ENCODE peak calls at places on chromosomes 11 and 22, in seven cellular contexts. S is GM23248; B is CD4-positive, alpha-beta memory T cell; L is DND-41; X is kidney epithelial cell; Q is mammary epithelial cell; M is left ventricle myocardium inferior. J is an unnamed sample.

GRCh38 chr11:6637871-6638270 is 17.7 kb downstream of the DCHS1 start:
- DNase-seq in S (peak; percentile 84), B (no peak), L (no peak), X (no peak), Q (peak; percentile 15), M (no peak), J (no peak)

GRCh38 chr11:86608251-86608799 is 64.1 kb downstream of the ME3 start:
- DNase-seq in S (peak; percentile 88), B (no peak), L (peak; percentile 45), X (no peak), Q (peak; percentile 72), M (peak; percentile 55), J (peak; percentile 63)

GRCh38 chr11:76214968-76215548 is 8.8 kb upstream of the WNT11 start:
- DNase-seq in S (no peak), B (peak; percentile 8), L (no peak), X (no peak), Q (no peak), M (peak; percentile 3), J (no peak)

GRCh38 chr22:25235547-25236290 is 16.3 kb downstream of the CRYBB2 start:
- DNase-seq in S (peak; percentile 71), B (no peak), L (peak; percentile 53), X (peak; percentile 14), Q (peak; percentile 67), M (peak; percentile 77), J (peak; percentile 90)

GRCh38 chr11:120400564-120401364 is 64.6 kb downstream of the ARHGEF12 start:
- DNase-seq in S (peak; percentile 97), B (no peak), L (no peak), X (peak; percentile 96), Q (peak; percentile 97), M (no peak), J (no peak)

GRCh38 chr11:70229737-70230136 is 26.6 kb downstream of the FADD start:
- DNase-seq in S (no peak), B (no peak), L (no peak), X (no peak), Q (no peak), M (no peak), J (no peak)

GRCh38 chr11:94060401-94060800 is 39.2 kb downstream of the HEPHL1 start:
- DNase-seq in S (peak; percentile 2), B (no peak), L (no peak), X (no peak), Q (peak; percentile 75), M (no peak), J (no peak)

GRCh38 chr11:15770798-15771414 is 585.4 kb downstream of the SOX6 start:
- DNase-seq in S (peak; percentile 41), B (no peak), L (peak; percentile 42), X (no peak), Q (peak; percentile 28), M (peak; percentile 27), J (peak; percentile 54)

GRCh38 chr11:119338318-119338890 is 2.3 kb downstream of the C1QTNF5 start:
- DNase-seq in S (peak; percentile 81), B (peak; percentile 63), L (peak; percentile 68), X (no peak), Q (peak; percentile 44), M (peak; percentile 65), J (peak; percentile 82)

GRCh38 chr11:118918128-118918685 is 7.5 kb downstream of the BCL9L start:
- DNase-seq in S (peak; percentile 94), B (peak; percentile 75), L (no peak), X (no peak), Q (peak; percentile 83), M (peak; percentile 72), J (peak; percentile 69)

GRCh38 chr11:6443269-6444003 is 2.6 kb upstream of the HPX start:
- DNase-seq in S (peak; percentile 78), B (peak; percentile 57), L (peak; percentile 67), X (no peak), Q (peak; percentile 27), M (peak; percentile 44), J (peak; percentile 68)

GRCh38 chr11:64123102-64123434 is 42.8 kb downstream of the MACROD1 start:
- DNase-seq in S (no peak), B (no peak), L (no peak), X (no peak), Q (no peak), M (peak; percentile 69), J (no peak)

GRCh38 chr22:31278643-31279326 is 13.5 kb downstream of the PIK3IP1 start:
- DNase-seq in S (no peak), B (peak; percentile 75), L (no peak), X (no peak), Q (no peak), M (no peak), J (no peak)

GRCh38 chr22:44111562-44112155 is 69.1 kb upstream of the PARVG start:
- DNase-seq in S (no peak), B (no peak), L (no peak), X (no peak), Q (no peak), M (no peak), J (no peak)

GRCh38 chr22:32620992-32621391 is 146.4 kb downstream of the FBXO7 start:
- DNase-seq in S (no peak), B (no peak), L (no peak), X (no peak), Q (no peak), M (no peak), J (no peak)

GRCh38 chr11:134071766-134072403 is 3.0 kb downstream of the JAM3 start:
- DNase-seq in S (peak; percentile 29), B (no peak), L (no peak), X (no peak), Q (no peak), M (no peak), J (no peak)

GRCh38 chr11:61814242-61814957 is 2.4 kb downstream of the FADS1 start:
- DNase-seq in S (peak; percentile 37), B (no peak), L (peak; percentile 66), X (no peak), Q (peak; percentile 17), M (no peak), J (no peak)

GRCh38 chr11:72333657-72334056 is 89.7 kb upstream of the PHOX2A start:
- DNase-seq in S (no peak), B (peak; percentile 50), L (peak; percentile 79), X (no peak), Q (no peak), M (no peak), J (peak; percentile 90)

GRCh38 chr11:108734956-108735559 is 70.2 kb downstream of the DDX10 start:
- DNase-seq in S (peak; percentile 24), B (no peak), L (no peak), X (no peak), Q (no peak), M (no peak), J (no peak)

GRCh38 chr22:40499187-40499753 is 128.9 kb downstream of the SGSM3 start:
- DNase-seq in S (peak; percentile 95), B (no peak), L (no peak), X (peak; percentile 88), Q (peak; percentile 87), M (no peak), J (no peak)

GRCh38 chr11:131546218-131546895 is 175.9 kb downstream of the NTM start:
- DNase-seq in S (no peak), B (no peak), L (no peak), X (no peak), Q (no peak), M (no peak), J (no peak)

GRCh38 chr11:9861860-9862725 is 198.2 kb downstream of the SWAP70 start:
- DNase-seq in S (peak; percentile 73), B (peak; percentile 54), L (peak; percentile 56), X (peak; percentile 23), Q (peak; percentile 60), M (no peak), J (peak; percentile 60)
- H3K36me3 ChIP-seq in S (no peaks in the 10 kb centered on the region), B (no peaks in the 10 kb centered on the region), L (no peaks in the 10 kb centered on the region), X (no peaks in the 10 kb centered on the region), Q (no peaks in the 10 kb centered on the region), M (peaks cover 3% of the 10 kb centered on the region), J (no peaks in the 10 kb centered on the region)

GRCh38 chr22:47199949-47200272 is 437.5 kb downstream of the TBC1D22A start:
- DNase-seq in S (no peak), B (no peak), L (no peak), X (no peak), Q (no peak), M (no peak), J (no peak)
- H3K36me3 ChIP-seq in S (no peaks in the 10 kb centered on the region), B (no peaks in the 10 kb centered on the region), L (no peaks in the 10 kb centered on the region), X (no peaks in the 10 kb centered on the region), Q (no peaks in the 10 kb centered on the region), M (no peaks in the 10 kb centered on the region), J (no peaks in the 10 kb centered on the region)

GRCh38 chr22:45542001-45542520 is 39.4 kb downstream of the FBLN1 start:
- DNase-seq in S (no peak), B (no peak), L (no peak), X (no peak), Q (no peak), M (no peak), J (no peak)
- H3K36me3 ChIP-seq in S (peaks cover 7% of the 10 kb centered on the region), B (no peaks in the 10 kb centered on the region), L (no peaks in the 10 kb centered on the region), X (no peaks in the 10 kb centered on the region), Q (no peaks in the 10 kb centered on the region), M (peaks cover 11% of the 10 kb centered on the region), J (peaks cover 63% of the 10 kb centered on the region)

DNA sequence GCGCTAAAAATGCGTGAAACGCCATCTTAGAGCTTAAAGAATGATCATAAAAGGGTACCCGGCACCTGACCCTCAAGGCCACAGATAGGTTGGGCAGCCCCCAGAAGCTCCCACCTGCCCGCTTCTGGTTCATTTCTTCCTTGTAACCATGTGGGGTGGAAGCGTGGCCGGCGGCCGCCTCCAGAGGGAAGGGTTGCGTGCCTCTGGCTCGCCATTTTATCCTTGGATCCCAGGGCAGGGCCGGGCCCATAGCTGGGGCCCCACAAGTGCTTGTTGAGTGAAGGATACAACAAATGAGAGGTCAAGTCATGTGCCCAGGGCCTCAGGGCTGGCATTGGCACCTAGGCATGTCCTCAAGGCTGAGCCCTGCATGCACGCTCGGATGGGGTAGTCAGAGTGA is 5.9 kb downstream of the PCNX3 start:
- DNase-seq in S (no peak), B (no peak), L (no peak), X (no peak), Q (no peak), M (no peak), J (no peak)
- H3K36me3 ChIP-seq in S (no peaks in the 10 kb centered on the region), B (peaks cover 68% of the 10 kb centered on the region), L (peaks cover 94% of the 10 kb centered on the region), X (peaks cover 3% of the 10 kb centered on the region), Q (peaks cover 9% of the 10 kb centered on the region), M (peaks cover 90% of the 10 kb centered on the region), J (peaks cover 77% of the 10 kb centered on the region)

GRCh38 chr11:35151896-35152295 is 12.9 kb downstream of the CD44 start:
- DNase-seq in S (peak; percentile 43), B (no peak), L (no peak), X (no peak), Q (no peak), M (no peak), J (no peak)
- H3K36me3 ChIP-seq in S (peaks cover 53% of the 10 kb centered on the region), B (peaks cover 8% of the 10 kb centered on the region), L (peaks cover 15% of the 10 kb centered on the region), X (no peaks in the 10 kb centered on the region), Q (peaks cover 67% of the 10 kb centered on the region), M (no peaks in the 10 kb centered on the region), J (no peaks in the 10 kb centered on the region)

DNA sequence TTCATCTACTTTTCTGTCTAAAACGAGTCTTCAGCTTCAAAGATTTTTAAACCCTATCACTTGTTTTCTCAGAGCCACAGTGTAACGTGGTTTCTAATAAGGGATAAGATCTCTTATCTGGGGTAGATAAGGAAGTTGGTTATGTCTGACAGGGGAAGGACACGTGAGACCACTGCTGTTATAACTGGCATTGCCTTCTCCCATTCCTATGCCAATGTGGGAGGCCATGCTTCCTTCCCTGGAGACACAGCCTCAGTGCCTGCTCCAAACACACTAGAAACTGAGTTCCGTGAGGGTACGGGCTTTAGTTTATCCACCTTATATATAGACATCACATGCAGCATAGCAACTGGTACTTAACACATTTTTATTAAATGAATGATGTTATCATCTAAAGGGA is 39.4 kb downstream of the LARGE2 start:
- DNase-seq in S (no peak), B (no peak), L (no peak), X (no peak), Q (no peak), M (no peak), J (no peak)
- H3K36me3 ChIP-seq in S (peaks cover 8% of the 10 kb centered on the region), B (peaks cover 10% of the 10 kb centered on the region), L (peaks cover 33% of the 10 kb centered on the region), X (no peaks in the 10 kb centered on the region), Q (no peaks in the 10 kb centered on the region), M (peaks cover 16% of the 10 kb centered on the region), J (peaks cover 14% of the 10 kb centered on the region)